ENCODE peak calls at places on chromosomes 1 and 21, in eight cellular contexts. I, T, J, S, X, P, M and Y are unnamed samples. For H3K4me1 and H3K27me3, the result is how much of the 10 kb centered on the place peaks cover.

GRCh38 chr1:17040135-17040534 is 13.7 kb downstream of the SDHB start:
- DNase-seq in I (no peak), T (no peak), J (no peak), S (no peak), X (no peak), P (no peak), M (no peak), Y (no peak)

GRCh38 chr21:34820051-34820450 is 151.3 kb downstream of the CLIC6 start:
- DNase-seq in I (no peak), T (no peak), J (no peak), S (no peak), X (no peak), P (no peak), M (no peak), Y (no peak)

GRCh38 chr1:118115567-118116272 is 69.3 kb downstream of the SPAG17 start:
- DNase-seq in I (no peak), T (no peak), J (no peak), S (no peak), X (no peak), P (no peak), M (no peak), Y (no peak)

GRCh38 chr1:215793210-215793609 is 226.1 kb downstream of the KCTD3 start:
- DNase-seq in I (no peak), T (no peak), J (no peak), S (no peak), X (no peak), P (no peak), M (no peak), Y (no peak)

GRCh38 chr1:169012416-169012815 is 94.1 kb upstream of the ATP1B1 start:
- DNase-seq in I (no peak), T (no peak), J (no peak), S (no peak), X (no peak), P (no peak), M (no peak), Y (no peak)

GRCh38 chr1:27314737-27315136 is 7.2 kb upstream of the TMEM222 start:
- DNase-seq in I (no peak), T (no peak), J (no peak), S (no peak), X (no peak), P (no peak), M (no peak), Y (no peak)

GRCh38 chr1:234386122-234386521 is 12.9 kb downstream of the COA6 start:
- DNase-seq in I (no peak), T (no peak), J (no peak), S (no peak), X (no peak), P (no peak), M (no peak), Y (no peak)

GRCh38 chr1:53316058-53316741 is 11.7 kb downstream of the LRP8 start:
- DNase-seq in I (no peak), T (no peak), J (no peak), S (no peak), X (no peak), P (no peak), M (no peak), Y (no peak)

GRCh38 chr1:161956097-161956496 is 67.6 kb downstream of the OLFML2B start:
- DNase-seq in I (no peak), T (no peak), J (no peak), S (no peak), X (peak), P (no peak), M (no peak), Y (no peak)

GRCh38 chr1:173122344-173122880 is 71.7 kb upstream of the TNFSF18 start:
- DNase-seq in I (no peak), T (no peak), J (no peak), S (no peak), X (no peak), P (no peak), M (no peak), Y (no peak)

GRCh38 chr1:63524166-63524565 is 841 bp downstream of the EFCAB7 start:
- DNase-seq in I (no peak), T (no peak), J (no peak), S (no peak), X (no peak), P (no peak), M (no peak), Y (no peak)

GRCh38 chr1:153346067-153346723 is 2.4 kb downstream of the PGLYRP4 start:
- DNase-seq in I (no peak), T (no peak), J (no peak), S (peak), X (no peak), P (no peak), M (no peak), Y (no peak)

GRCh38 chr1:62103880-62104279 is 90.8 kb upstream of the L1TD1 start:
- DNase-seq in I (no peak), T (no peak), J (no peak), S (no peak), X (no peak), P (no peak), M (no peak), Y (no peak)

GRCh38 chr1:176996455-176997090 is 167.9 kb downstream of the ASTN1 start:
- DNase-seq in I (no peak), T (no peak), J (no peak), S (no peak), X (no peak), P (peak), M (no peak), Y (no peak)

GRCh38 chr21:34736116-34736870 is 67.5 kb downstream of the CLIC6 start:
- DNase-seq in I (no peak), T (no peak), J (no peak), S (no peak), X (no peak), P (no peak), M (no peak), Y (no peak)

GRCh38 chr1:23341829-23342697 is 2.0 kb downstream of the HNRNPR start:
- DNase-seq in I (no peak), T (no peak), J (no peak), S (no peak), X (no peak), P (no peak), M (no peak), Y (no peak)

GRCh38 chr1:58649555-58649954 is 50.3 kb downstream of the MYSM1 start:
- DNase-seq in I (no peak), T (no peak), J (no peak), S (peak), X (no peak), P (peak), M (no peak), Y (peak)

GRCh38 chr1:209655832-209656231 is 3.6 kb upstream of the LAMB3 start:
- DNase-seq in I (no peak), T (no peak), J (no peak), S (no peak), X (no peak), P (no peak), M (no peak), Y (no peak)

GRCh38 chr1:12551584-12551983 is 66.4 kb downstream of the DHRS3 start:
- DNase-seq in I (no peak), T (no peak), J (no peak), S (no peak), X (no peak), P (no peak), M (no peak), Y (no peak)

GRCh38 chr1:113511269-113511668 is 121.0 kb downstream of the MAGI3 start:
- DNase-seq in I (no peak), T (no peak), J (no peak), S (no peak), X (no peak), P (no peak), M (no peak), Y (no peak)

GRCh38 chr1:19447550-19447949 is 37.8 kb downstream of the CAPZB start:
- DNase-seq in I (no peak), T (no peak), J (no peak), S (no peak), X (no peak), P (no peak), M (no peak), Y (no peak)

GRCh38 chr1:219676012-219676770 is 63.3 kb upstream of the ZC3H11B start:
- DNase-seq in I (no peak), T (no peak), J (no peak), S (no peak), X (no peak), P (no peak), M (no peak), Y (no peak)

GRCh38 chr1:94951056-94951455 is 24.1 kb upstream of the CNN3 start:
- DNase-seq in I (no peak), T (no peak), J (no peak), S (no peak), X (no peak), P (no peak), M (no peak), Y (no peak)

GRCh38 chr1:202034683-202035462 is 24.5 kb downstream of the ELF3 start:
- DNase-seq in I (peak), T (peak), J (peak), S (no peak), X (peak), P (peak), M (no peak), Y (no peak)

GRCh38 chr1:28668956-28669719 is 554 bp downstream of the GMEB1 start:
- DNase-seq in I (peak), T (peak), J (peak), S (peak), X (peak), P (peak), M (peak), Y (peak)

GRCh38 chr1:8394456-8395321 is 76.8 kb downstream of the SLC45A1 start:
- DNase-seq in I (no peak), T (no peak), J (no peak), S (no peak), X (no peak), P (no peak), M (no peak), Y (no peak)

GRCh38 chr1:151680812-151681211 is 35.8 kb downstream of the CELF3 start:
- DNase-seq in I (no peak), T (no peak), J (no peak), S (no peak), X (no peak), P (no peak), M (no peak), Y (no peak)

GRCh38 chr1:209045326-209046057 is 538.0 kb upstream of the CAMK1G start:
- DNase-seq in I (no peak), T (no peak), J (no peak), S (no peak), X (no peak), P (no peak), M (no peak), Y (no peak)

GRCh38 chr1:38640371-38640770 is 219.2 kb downstream of the RRAGC start:
- DNase-seq in I (no peak), T (no peak), J (no peak), S (no peak), X (no peak), P (no peak), M (no peak), Y (no peak)

GRCh38 chr1:62599044-62599443 is 1.7 kb downstream of the ANGPTL3 start:
- DNase-seq in I (no peak), T (no peak), J (no peak), S (no peak), X (no peak), P (no peak), M (no peak), Y (no peak)

DNA sequence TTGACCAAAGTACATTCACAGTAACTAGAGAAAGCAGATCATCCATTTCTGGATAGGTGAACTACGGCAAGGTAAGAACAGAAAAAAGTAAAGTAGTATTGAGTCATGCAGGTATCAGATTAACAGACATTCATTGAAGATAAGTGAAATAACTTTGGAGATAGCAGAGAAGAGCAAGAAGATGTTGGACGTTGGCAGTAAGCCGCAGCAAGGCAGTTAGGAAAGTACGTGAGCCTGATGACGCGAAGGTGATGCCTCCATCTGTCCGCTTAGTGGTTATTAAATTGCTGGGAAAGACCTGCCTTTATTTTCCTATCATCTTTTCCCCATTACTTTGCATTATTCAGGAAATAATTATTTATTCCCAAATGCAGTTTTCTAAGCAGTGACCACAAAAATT is 24.9 kb upstream of the KIAA1614 start:
- DNase-seq in I (no peak), T (no peak), J (no peak), S (no peak), X (no peak), P (no peak), M (no peak), Y (no peak)
- H3K4me1 ChIP-seq in I (under half), T (under half), J (under half), S (under half), X (under half), P (under half), M (under half), Y (under half)

GRCh38 chr1:200985481-200985880 is 38.0 kb downstream of the KIF21B start:
- DNase-seq in I (no peak), T (no peak), J (no peak), S (no peak), X (no peak), P (no peak), M (no peak), Y (no peak)
- H3K27me3 ChIP-seq in I (under half), T (under half), J (under half), S (under half), X (under half), P (under half), M (under half), Y (under half)

GRCh38 chr1:961132-961652 is 808 bp downstream of the KLHL17 start:
- DNase-seq in I (no peak), T (no peak), J (no peak), S (no peak), X (no peak), P (no peak), M (no peak), Y (no peak)
- H3K4me3 ChIP-seq in I (peak), T (peak), J (peak), S (peak), X (peak), P (peak), M (no peak), Y (peak)

GRCh38 chr1:24708938-24709337 is 36.3 kb upstream of the CLIC4 start:
- DNase-seq in I (no peak), T (no peak), J (no peak), S (no peak), X (no peak), P (no peak), M (no peak), Y (no peak)

GRCh38 chr1:24704411-24705259 is 40.6 kb upstream of the CLIC4 start:
- DNase-seq in I (no peak), T (no peak), J (peak), S (no peak), X (peak), P (no peak), M (no peak), Y (peak)

GRCh38 chr1:24702511-24703293 is 42.5 kb upstream of the CLIC4 start:
- DNase-seq in I (no peak), T (no peak), J (peak), S (no peak), X (no peak), P (no peak), M (no peak), Y (no peak)

GRCh38 chr1:24707659-24708058 is 37.6 kb upstream of the CLIC4 start:
- DNase-seq in I (no peak), T (no peak), J (no peak), S (no peak), X (no peak), P (no peak), M (no peak), Y (no peak)

DNA sequence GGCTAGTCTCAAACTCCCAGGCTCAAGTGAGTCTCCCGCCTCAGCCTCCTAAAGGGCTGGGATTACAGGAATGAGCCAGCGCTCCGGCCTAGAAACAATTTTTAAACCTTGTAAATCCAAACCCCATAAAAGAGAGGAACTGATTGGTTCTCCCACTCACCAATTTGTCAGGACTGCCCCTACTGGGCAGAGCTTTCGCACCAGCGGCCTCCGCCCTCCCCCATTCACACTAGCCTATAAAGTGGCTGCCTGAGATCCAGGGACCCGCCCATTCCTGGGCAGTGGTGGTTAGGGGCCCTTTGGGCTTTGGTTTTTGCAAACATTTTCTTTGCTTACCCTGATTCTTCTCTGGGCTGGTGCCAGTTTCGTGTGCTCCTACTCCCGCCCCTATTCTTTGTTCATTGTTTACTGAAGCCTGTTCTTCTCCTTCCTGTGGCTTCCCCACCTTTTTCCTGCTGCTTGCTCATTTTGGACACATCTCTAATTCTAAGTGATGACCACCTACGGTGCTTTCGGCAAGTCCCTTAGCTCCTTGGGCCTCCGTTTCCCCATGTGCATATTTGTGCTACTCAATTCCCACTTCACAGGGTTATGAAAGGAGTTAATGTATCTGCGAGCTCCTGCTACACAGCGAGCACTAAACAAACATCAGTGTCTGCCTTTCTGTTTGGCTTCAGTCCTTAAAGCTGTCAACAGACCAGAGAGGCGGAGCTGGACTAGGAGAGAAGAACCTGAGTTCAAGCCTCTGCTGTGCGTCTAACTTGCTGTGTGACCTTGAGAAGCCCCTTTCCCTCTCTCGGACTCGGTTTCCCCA is 39.8 kb upstream of the CLIC4 start:
- DNase-seq in I (peak), T (peak), J (peak), S (no peak), X (peak), P (peak), M (peak), Y (peak)
- H3K4me1 ChIP-seq in I (under half), T (under half), J (under half), S (under half), X (under half), P (under half), M (under half), Y (under half)

GRCh38 chr1:204714861-204715511 is 29.4 kb upstream of the LRRN2 start:
- DNase-seq in I (no peak), T (peak), J (no peak), S (no peak), X (no peak), P (peak), M (no peak), Y (peak)
- H3K27me3 ChIP-seq in I (under half), T (under half), J (under half), S (under half), X (under half), P (under half), M (under half), Y (under half)

GRCh38 chr1:30033276-30034104 is 689.9 kb downstream of the MATN1 start:
- DNase-seq in I (no peak), T (no peak), J (no peak), S (no peak), X (no peak), P (no peak), M (peak), Y (no peak)
- H3K4me3 ChIP-seq in I (no peak), T (no peak), J (no peak), S (no peak), X (no peak), P (no peak), M (no peak), Y (no peak)

GRCh38 chr1:154488942-154489341 is 13.1 kb upstream of the TDRD10 start:
- DNase-seq in I (no peak), T (no peak), J (no peak), S (no peak), X (no peak), P (no peak), M (no peak), Y (no peak)

GRCh38 chr1:154493276-154493675 is 8.7 kb upstream of the TDRD10 start:
- DNase-seq in I (peak), T (no peak), J (peak), S (peak), X (peak), P (no peak), M (no peak), Y (no peak)

GRCh38 chr1:154489863-154490262 is 12.2 kb upstream of the TDRD10 start:
- DNase-seq in I (no peak), T (no peak), J (no peak), S (no peak), X (no peak), P (no peak), M (no peak), Y (no peak)

GRCh38 chr1:154492115-154492514 is 9.9 kb upstream of the TDRD10 start:
- DNase-seq in I (no peak), T (no peak), J (no peak), S (no peak), X (no peak), P (no peak), M (no peak), Y (no peak)

DNA sequence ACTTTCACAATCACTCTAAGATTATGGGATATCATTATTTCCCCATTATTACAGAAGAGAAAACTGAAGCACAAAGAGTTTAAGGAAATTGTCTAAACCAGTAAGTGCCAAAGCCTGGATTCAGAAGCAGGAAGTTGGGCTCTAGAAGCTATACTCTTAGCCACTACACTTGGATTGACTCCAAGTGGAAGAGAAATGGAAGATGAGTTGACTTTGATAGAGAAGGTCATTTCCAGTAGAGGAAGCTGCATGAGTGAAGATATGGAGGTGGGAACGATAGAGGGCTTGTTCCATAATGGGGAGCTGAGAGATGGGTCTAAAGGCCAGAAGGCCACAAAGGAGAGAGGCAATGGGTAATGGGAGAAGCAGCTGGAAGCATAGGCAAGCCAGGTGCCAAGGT is 11.7 kb upstream of the TDRD10 start:
- DNase-seq in I (no peak), T (no peak), J (no peak), S (no peak), X (no peak), P (no peak), M (no peak), Y (no peak)
- H3K4me1 ChIP-seq in I (under half), T (under half), J (half or more), S (under half), X (under half), P (under half), M (under half), Y (under half)

GRCh38 chr21:42291003-42291750 is 24.0 kb downstream of the TFF3 start:
- DNase-seq in I (no peak), T (no peak), J (no peak), S (no peak), X (no peak), P (no peak), M (no peak), Y (no peak)

GRCh38 chr21:42295845-42296244 is 19.4 kb downstream of the TFF3 start:
- DNase-seq in I (no peak), T (no peak), J (no peak), S (no peak), X (no peak), P (no peak), M (no peak), Y (no peak)

GRCh38 chr21:42294273-42294880 is 20.8 kb downstream of the TFF3 start:
- DNase-seq in I (no peak), T (no peak), J (no peak), S (no peak), X (no peak), P (no peak), M (no peak), Y (no peak)

GRCh38 chr21:42291751-42292562 is 23.3 kb downstream of the TFF3 start:
- DNase-seq in I (no peak), T (no peak), J (no peak), S (no peak), X (no peak), P (no peak), M (no peak), Y (no peak)

DNA sequence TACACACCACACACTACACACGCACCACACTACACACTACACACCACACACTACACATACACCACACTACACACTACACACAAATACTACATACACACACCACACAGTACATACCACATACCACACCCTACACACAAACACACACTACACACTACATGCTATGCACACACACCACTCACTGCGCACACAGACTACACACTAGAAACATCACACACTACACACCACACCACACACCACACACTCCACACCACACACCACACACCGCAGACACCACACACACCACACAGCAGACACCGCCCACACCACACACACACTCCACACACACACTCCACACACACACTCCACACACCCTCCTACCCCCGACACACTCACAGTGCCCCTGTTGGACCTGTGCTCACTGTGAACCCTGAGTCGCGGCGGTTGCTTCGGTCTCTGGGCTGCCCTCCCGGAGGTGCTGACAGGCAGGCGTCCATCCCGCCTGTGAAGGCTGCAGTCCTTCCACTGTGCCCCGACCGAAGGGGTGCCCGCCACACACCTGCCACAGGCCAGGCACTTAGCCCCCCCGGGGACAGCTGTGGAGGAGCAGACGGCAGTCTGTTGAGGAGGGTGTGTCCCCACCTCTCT is 21.4 kb downstream of the TFF3 start:
- DNase-seq in I (no peak), T (no peak), J (no peak), S (no peak), X (no peak), P (no peak), M (no peak), Y (no peak)
- H3K27me3 ChIP-seq in I (under half), T (under half), J (under half), S (under half), X (under half), P (under half), M (under half), Y (under half)